ENCODE peak calls at places on chromosomes 16 and 17, in six cellular contexts. Q, D, Y, F, J and M are unnamed samples.

GRCh38 chr17:39623356-39623950 is 3.3 kb upstream of the PPP1R1B start:
- DNase-seq in D (peak; percentile 55), F (peak; percentile 77), J (peak; percentile 89), Y (peak; percentile 77), Q (no peak), M (peak; percentile 87)

GRCh38 chr17:54426287-54426886 is 474.3 kb upstream of the TOM1L1 start:
- DNase-seq in F (peak; percentile 24), J (no peak), D (no peak), Q (no peak), Y (no peak), M (no peak)

GRCh38 chr17:18045691-18046090 is 6.5 kb downstream of the GID4 start:
- DNase-seq in D (no peak), Q (no peak), Y (no peak), F (no peak), J (no peak), M (no peak)

GRCh38 chr17:36932383-36933173 is 4.7 kb upstream of the LHX1 start:
- DNase-seq in D (no peak), Y (no peak), F (no peak), Q (no peak), J (no peak), M (no peak)

GRCh38 chr17:36017799-36018198 is at the start of gene CCL23:
- DNase-seq in F (no peak), Q (no peak), J (no peak), Y (no peak), D (no peak), M (no peak)

GRCh38 chr16:85485379-85485778 is 127.7 kb upstream of the GSE1 start:
- DNase-seq in J (no peak), Q (no peak), D (no peak), Y (no peak), F (no peak), M (no peak)

GRCh38 chr17:54882371-54882770 is 18.3 kb upstream of the TOM1L1 start:
- DNase-seq in J (no peak), F (peak; percentile 67), D (peak; percentile 5), Y (no peak), Q (no peak), M (no peak)

GRCh38 chr16:69123894-69124293 is 8.5 kb downstream of the CHTF8 start:
- DNase-seq in Q (no peak), J (no peak), F (peak; percentile 81), D (peak; percentile 72), Y (peak; percentile 50), M (peak; percentile 64)

GRCh38 chr16:56301391-56301850 is 110.1 kb downstream of the GNAO1 start:
- DNase-seq in Q (no peak), D (peak; percentile 55), Y (no peak), J (no peak), F (no peak), M (no peak)

GRCh38 chr16:53078247-53078646 is 23.5 kb downstream of the CHD9 start:
- DNase-seq in Q (no peak), F (no peak), Y (no peak), D (no peak), J (no peak), M (no peak)

GRCh38 chr17:29726721-29727252 is 104.1 kb upstream of the CORO6 start:
- DNase-seq in Q (no peak), J (no peak), F (no peak), D (peak; percentile 15), Y (no peak), M (no peak)

GRCh38 chr17:46736100-46736499 is 82.4 kb downstream of the WNT3 start:
- DNase-seq in Q (no peak), J (no peak), Y (no peak), D (no peak), F (no peak), M (no peak)

GRCh38 chr16:1108299-1109252 is 12.5 kb upstream of the C1QTNF8 start:
- DNase-seq in D (peak; percentile 20), Q (no peak), Y (no peak), J (no peak), F (peak; percentile 34), M (peak; percentile 48)

GRCh38 chr17:44086364-44087311 is 16.1 kb downstream of the G6PC3 start:
- DNase-seq in J (no peak), Q (peak; percentile 88), Y (no peak), D (peak; percentile 88), F (peak; percentile 90), M (no peak)

GRCh38 chr16:26665166-26665939 is 401.4 kb upstream of the C16orf82 start:
- DNase-seq in Y (no peak), D (no peak), F (no peak), Q (no peak), J (no peak), M (no peak)

GRCh38 chr17:65011047-65011446 is 45.5 kb downstream of the GNA13 start:
- DNase-seq in D (no peak), Y (no peak), F (no peak), Q (no peak), J (no peak), M (no peak)

GRCh38 chr16:86576591-86577313 is 1.6 kb upstream of the FOXL1 start:
- DNase-seq in F (peak; percentile 42), J (no peak), D (no peak), Y (no peak), Q (no peak), M (no peak)

GRCh38 chr16:86398622-86399021 is 111.7 kb upstream of the FOXF1 start:
- DNase-seq in F (no peak), J (no peak), Y (no peak), Q (no peak), D (no peak), M (no peak)

GRCh38 chr16:11161974-11162373 is 94.0 kb downstream of the SOCS1 start:
- DNase-seq in D (no peak), Y (no peak), Q (no peak), J (no peak), F (no peak), M (no peak)

GRCh38 chr16:48829911-48830310 is 219.9 kb upstream of the N4BP1 start:
- DNase-seq in Y (no peak), Q (no peak), D (no peak), F (no peak), J (no peak), M (no peak)

GRCh38 chr16:12043953-12044352 is 67.4 kb downstream of the SNX29 start:
- DNase-seq in Y (no peak), Q (no peak), D (no peak), F (no peak), J (no peak), M (no peak)

GRCh38 chr16:79183571-79183970 is 417.0 kb downstream of the MAF start:
- DNase-seq in J (no peak), D (no peak), Q (no peak), F (no peak), Y (no peak), M (no peak)

GRCh38 chr17:80596760-80597608 is 52.3 kb downstream of the RPTOR start:
- DNase-seq in J (no peak), F (peak; percentile 59), Q (no peak), D (no peak), Y (no peak), M (no peak)

GRCh38 chr17:75927286-75927922 is 13.4 kb downstream of the FBF1 start:
- DNase-seq in F (peak; percentile 52), Y (no peak), J (peak; percentile 51), Q (no peak), D (peak; percentile 13), M (no peak)

GRCh38 chr17:6471531-6472465 is 27.5 kb downstream of the PIMREG start:
- DNase-seq in Q (peak; percentile 69), J (no peak), Y (no peak), F (peak; percentile 94), D (peak; percentile 50), M (no peak)

GRCh38 chr17:28041844-28042656 is 427 bp upstream of the NLK start:
- DNase-seq in J (no peak), F (no peak), Q (no peak), D (peak; percentile 3), Y (no peak), M (no peak)

GRCh38 chr16:56365552-56365951 is 59.8 kb downstream of the AMFR start:
- DNase-seq in D (no peak), Q (no peak), Y (no peak), J (no peak), F (no peak), M (no peak)

GRCh38 chr16:2515180-2515803 is 1.5 kb downstream of the ATP6V0C start:
- DNase-seq in F (no peak), D (peak; percentile 25), Y (no peak), Q (no peak), J (peak; percentile 44), M (peak; percentile 42)

GRCh38 chr16:81469710-81470481 is 25.3 kb downstream of the CMIP start:
- DNase-seq in F (no peak), J (no peak), D (no peak), Q (no peak), Y (peak; percentile 32), M (no peak)

GRCh38 chr17:10105513-10106001 is 92.8 kb downstream of the GAS7 start:
- DNase-seq in F (no peak), Y (no peak), D (peak; percentile 79), J (no peak), Q (peak; percentile 5), M (peak; percentile 70)

GRCh38 chr16:57507414-57508083 is 21.3 kb upstream of the DOK4 start:
- DNase-seq in Y (no peak), Q (no peak), F (no peak), J (no peak), D (no peak), M (no peak)

GRCh38 chr17:1107777-1108559 is 71.8 kb downstream of the ABR start:
- DNase-seq in J (no peak), Q (no peak), D (no peak), F (no peak), Y (no peak), M (peak; percentile 48)